ENCODE peak calls at places on chromosomes 13 and 19, in seven cellular contexts. E is activated CD4-positive, alpha-beta T cell treated with anti-CD3 and anti-CD28 coated beads, Interleukin-2, amount 50 U/mL, for 24 hours; I is RPMI7951; A is GF-D8; Z is activated T-helper 2 cell treated with anti-CD3 and anti-CD28 coated beads, Interferon-gamma antibody, Interleukin-2, Interleukin-4, amounts not matched to agents 10 μg/mL and 5 μg/mL and 100 μg/mL, durations not matched to agents 14 hours and 24 hours and 36 hours; Y is amygdala; J is right cardiac atrium. M is an unnamed sample.
A peak's percentile ranks its signal among the peaks of the same experiment; 100 is the strongest.

GRCh38 chr13:98189841-98190505 is 12.9 kb upstream of the RNF113B start:
- DNase-seq in E (no peak), I (no peak), A (no peak), Z (no peak), Y (no peak), J (no peak), M (no peak)

GRCh38 chr13:89221557-89222158 is 1550.5 kb downstream of the SLITRK5 start:
- DNase-seq in E (no peak), I (no peak), A (no peak), Z (no peak), Y (no peak), J (no peak), M (no peak)

GRCh38 chr13:95118541-95119324 is 182.5 kb downstream of the ABCC4 start:
- DNase-seq in E (no peak), I (no peak), A (no peak), Z (no peak), Y (no peak), J (no peak), M (no peak)

GRCh38 chr19:38155453-38155852 is 68.6 kb downstream of the DPF1 start:
- DNase-seq in E (no peak), I (no peak), A (no peak), Z (no peak), Y (no peak), J (no peak), M (peak; percentile 42)

GRCh38 chr13:52642131-52642530 is at the start of gene HNRNPA1L2:
- DNase-seq in E (no peak), I (no peak), A (no peak), Z (no peak), Y (no peak), J (no peak), M (no peak)

GRCh38 chr13:23147827-23148226 is 33.0 kb upstream of the SGCG start:
- DNase-seq in E (no peak), I (no peak), A (no peak), Z (no peak), Y (no peak), J (no peak), M (no peak)

GRCh38 chr13:29903524-29903923 is 53.1 kb upstream of the UBL3 start:
- DNase-seq in E (no peak), I (no peak), A (no peak), Z (no peak), Y (no peak), J (no peak), M (no peak)

GRCh38 chr19:5172859-5173577 is 167.6 kb downstream of the PTPRS start:
- DNase-seq in E (no peak), I (peak; percentile 99), A (no peak), Z (no peak), Y (no peak), J (no peak), M (peak; percentile 17)

GRCh38 chr13:66313408-66313807 is 916.7 kb downstream of the PCDH9 start:
- DNase-seq in E (no peak), I (no peak), A (no peak), Z (no peak), Y (no peak), J (no peak), M (no peak)

GRCh38 chr13:87884874-87885273 is 213.7 kb downstream of the SLITRK5 start:
- DNase-seq in E (no peak), I (no peak), A (no peak), Z (no peak), Y (no peak), J (no peak), M (no peak)

M was measured in caudate nucleus.